ENCODE peak calls at places on chromosomes 13 and 19, in eight cellular contexts. U is activated T-cell treated with anti-CD3 and anti-CD28 coated beads, Interleukin-2, amount 50 U/mL, for 72 hours; P is stimulated activated naive CD4-positive, alpha-beta T cell treated with Interleukin-2 at 50 U/mL for 16 hours; M is T-cell; C is HuH-7.5; E is SK-N-SH; X is heart right ventricle; S is T-helper 2 cell. O is an unnamed sample.

GRCh38 chr13:46756977-46757376 is 40.0 kb downstream of the ESD start:
- DNase-seq in U (no peak), P (no peak), M (no peak), C (no peak), E (no peak), X (no peak), S (no peak), O (no peak)

GRCh38 chr19:30865481-30865880 is 483.8 kb downstream of the TSHZ3 start:
- DNase-seq in U (no peak), P (no peak), M (no peak), C (no peak), E (no peak), X (no peak), S (no peak), O (no peak)

GRCh38 chr13:63012016-63012415 is 1596.4 kb upstream of the PCDH20 start:
- DNase-seq in U (no peak), P (no peak), M (no peak), C (no peak), E (no peak), X (no peak), S (no peak), O (no peak)

GRCh38 chr13:99056381-99057014 is 78.6 kb upstream of the DOCK9 start:
- DNase-seq in U (no peak), P (no peak), M (no peak), C (no peak), E (no peak), X (no peak), S (no peak), O (no peak)

GRCh38 chr19:2083174-2083854 is 12.8 kb downstream of the MOB3A start:
- DNase-seq in U (peak), P (peak), M (peak), C (no peak), E (peak), X (peak), S (peak), O (peak)

GRCh38 chr19:13827656-13828055 is 32.4 kb downstream of the ZSWIM4 start:
- DNase-seq in U (no peak), P (no peak), M (no peak), C (no peak), E (no peak), X (no peak), S (no peak), O (no peak)

GRCh38 chr19:5958851-5959122 is 19.2 kb downstream of the RANBP3 start:
- DNase-seq in U (no peak), P (no peak), M (no peak), C (no peak), E (no peak), X (no peak), S (no peak), O (no peak)

GRCh38 chr13:72823081-72823480 is 41.1 kb downstream of the PIBF1 start:
- DNase-seq in U (no peak), P (no peak), M (no peak), C (no peak), E (no peak), X (no peak), S (no peak), O (no peak)

GRCh38 chr13:47039106-47039505 is 142.3 kb upstream of the HTR2A start:
- DNase-seq in U (no peak), P (no peak), M (no peak), C (no peak), E (no peak), X (no peak), S (no peak), O (no peak)

GRCh38 chr13:99339736-99340392 is 32.7 kb upstream of the GPR183 start:
- DNase-seq in U (no peak), P (peak), M (peak), C (no peak), E (no peak), X (no peak), S (no peak), O (peak)

GRCh38 chr19:50962245-50962644 is 7.1 kb downstream of the KLK6 start:
- DNase-seq in U (no peak), P (no peak), M (no peak), C (no peak), E (no peak), X (no peak), S (no peak), O (no peak)

GRCh38 chr19:48806518-48806817 is 4.4 kb downstream of the BCAT2 start:
- DNase-seq in U (peak), P (no peak), M (peak), C (no peak), E (peak), X (peak), S (peak), O (peak)

GRCh38 chr13:35514166-35514565 is 37.7 kb upstream of the MAB21L1 start:
- DNase-seq in U (no peak), P (no peak), M (no peak), C (no peak), E (no peak), X (no peak), S (no peak), O (no peak)

GRCh38 chr13:51291341-51291740 is 48.1 kb upstream of the SERPINE3 start:
- DNase-seq in U (no peak), P (no peak), M (no peak), C (no peak), E (no peak), X (no peak), S (no peak), O (no peak)

GRCh38 chr19:55197531-55197930 is 11.8 kb downstream of the PTPRH start:
- DNase-seq in U (no peak), P (no peak), M (no peak), C (no peak), E (no peak), X (no peak), S (no peak), O (no peak)

GRCh38 chr19:56015756-56016155 is 29.2 kb downstream of the NLRP5 start:
- DNase-seq in U (no peak), P (no peak), M (no peak), C (peak), E (no peak), X (no peak), S (no peak), O (no peak)

GRCh38 chr13:24670927-24671326 is 9.3 kb upstream of the ATP12A start:
- DNase-seq in U (no peak), P (no peak), M (no peak), C (no peak), E (peak), X (no peak), S (no peak), O (no peak)

GRCh38 chr19:6273701-6274601 is 5.8 kb downstream of the MLLT1 start:
- DNase-seq in U (no peak), P (no peak), M (no peak), C (no peak), E (peak), X (peak), S (no peak), O (peak)

GRCh38 chr19:16899566-16900075 is 10.8 kb downstream of the F2RL3 start:
- DNase-seq in U (peak), P (no peak), M (no peak), C (peak), E (peak), X (no peak), S (no peak), O (peak)

GRCh38 chr13:26168276-26168814 is 53.8 kb downstream of the RNF6 start:
- DNase-seq in U (no peak), P (no peak), M (no peak), C (no peak), E (no peak), X (no peak), S (no peak), O (no peak)

GRCh38 chr19:47573076-47574026 is at the start of gene ZNF541:
- DNase-seq in U (peak), P (peak), M (peak), C (no peak), E (peak), X (peak), S (peak), O (peak)

GRCh38 chr19:5048727-5049553 is 80.0 kb downstream of the KDM4B start:
- DNase-seq in U (no peak), P (no peak), M (no peak), C (no peak), E (peak), X (no peak), S (no peak), O (no peak)

GRCh38 chr13:40178130-40178529 is 488.3 kb downstream of the FOXO1 start:
- DNase-seq in U (no peak), P (no peak), M (no peak), C (no peak), E (no peak), X (no peak), S (no peak), O (no peak)

GRCh38 chr13:43316997-43317396 is 293.6 kb downstream of the DNAJC15 start:
- DNase-seq in U (no peak), P (no peak), M (no peak), C (no peak), E (peak), X (peak), S (no peak), O (no peak)

GRCh38 chr19:4981681-4981958 is 12.7 kb downstream of the KDM4B start:
- DNase-seq in U (no peak), P (no peak), M (no peak), C (no peak), E (peak), X (no peak), S (no peak), O (no peak)

GRCh38 chr13:48891586-48891985 is 84.1 kb upstream of the FNDC3A start:
- DNase-seq in U (no peak), P (no peak), M (no peak), C (no peak), E (no peak), X (no peak), S (no peak), O (no peak)

GRCh38 chr13:47337781-47338507 is 441.1 kb upstream of the HTR2A start:
- DNase-seq in U (no peak), P (no peak), M (no peak), C (no peak), E (no peak), X (no peak), S (no peak), O (no peak)

GRCh38 chr19:6744381-6745288 is 5.2 kb downstream of the TRIP10 start:
- DNase-seq in U (no peak), P (no peak), M (no peak), C (no peak), E (no peak), X (peak), S (no peak), O (no peak)

GRCh38 chr13:98228661-98229349 is 51.7 kb upstream of the RNF113B start:
- DNase-seq in U (no peak), P (no peak), M (no peak), C (no peak), E (no peak), X (no peak), S (no peak), O (no peak)

GRCh38 chr13:28100149-28101121 is at the start of gene FLT3:
- DNase-seq in U (peak), P (no peak), M (no peak), C (peak), E (peak), X (no peak), S (no peak), O (peak)

O was measured in activated effector memory CD4-positive, alpha-beta T cell treated with anti-CD3 and anti-CD28 coated beads, Interleukin-2, amount 50 U/mL, for 16 hours.